ENCODE peak calls at places on chromosomes 6 and 20, in ten cellular contexts. P, N, T, Y, X, J, G, M, B and D are unnamed samples.

GRCh38 chr20:32448306-32449056 is 90.3 kb downstream of the ASXL1 start:
- DNase-seq in P (no peak), N (no peak), T (no peak), Y (no peak), X (no peak), J (no peak), G (peak; percentile 58), M (no peak), B (no peak), D (no peak)

GRCh38 chr20:1533059-1533458 is 24.4 kb downstream of the SIRPD start:
- DNase-seq in P (no peak), N (no peak), T (no peak), Y (no peak), X (no peak), J (no peak), G (no peak), M (no peak), B (no peak), D (no peak)

GRCh38 chr6:112701201-112701600 is 354.1 kb downstream of the RFPL4B start:
- DNase-seq in P (no peak), N (no peak), T (no peak), Y (no peak), X (peak; percentile 58), J (no peak), G (no peak), M (no peak), B (no peak), D (no peak)

GRCh38 chr6:108921547-108922331 is 73.5 kb downstream of the ARMC2 start:
- DNase-seq in P (no peak), N (no peak), T (no peak), Y (no peak), X (peak; percentile 45), J (no peak), G (peak; percentile 71), M (no peak), B (no peak), D (no peak)

GRCh38 chr6:15148356-15149058 is 97.4 kb upstream of the JARID2 start:
- DNase-seq in P (peak; percentile 34), N (no peak), T (peak; percentile 93), Y (no peak), X (peak; percentile 72), J (no peak), G (no peak), M (no peak), B (no peak), D (no peak)

GRCh38 chr20:31595654-31596411 is 9.3 kb upstream of the ID1 start:
- DNase-seq in P (no peak), N (no peak), T (peak; percentile 87), Y (peak; percentile 84), X (peak; percentile 98), J (peak; percentile 87), G (peak; percentile 94), M (no peak), B (no peak), D (peak; percentile 25)

GRCh38 chr6:136526196-136526930 is 23.9 kb downstream of the MAP7 start:
- DNase-seq in P (no peak), N (no peak), T (no peak), Y (peak; percentile 50), X (peak; percentile 72), J (peak; percentile 43), G (no peak), M (peak; percentile 38), B (no peak), D (no peak)

GRCh38 chr6:80643881-80644280 is 537.4 kb downstream of the BCKDHB start:
- DNase-seq in P (no peak), N (no peak), T (no peak), Y (no peak), X (no peak), J (no peak), G (no peak), M (no peak), B (no peak), D (no peak)

GRCh38 chr20:57400262-57400701 is 9.1 kb downstream of the RBM38 start:
- DNase-seq in P (peak; percentile 54), N (no peak), T (no peak), Y (no peak), X (no peak), J (no peak), G (no peak), M (no peak), B (peak; percentile 29), D (no peak)

GRCh38 chr6:167768471-167769215 is 58.1 kb upstream of the AFDN start:
- DNase-seq in P (no peak), N (no peak), T (no peak), Y (no peak), X (no peak), J (no peak), G (no peak), M (no peak), B (no peak), D (no peak)

GRCh38 chr20:42095221-42095620 is 477.0 kb upstream of the CHD6 start:
- DNase-seq in P (no peak), N (no peak), T (no peak), Y (no peak), X (no peak), J (no peak), G (no peak), M (no peak), B (no peak), D (no peak)

GRCh38 chr20:5675103-5676091 is 74.8 kb upstream of the SHLD1 start:
- DNase-seq in P (no peak), N (no peak), T (peak; percentile 34), Y (no peak), X (peak; percentile 39), J (no peak), G (no peak), M (no peak), B (no peak), D (no peak)

GRCh38 chr6:38955876-38956275 is 92.7 kb upstream of the GLP1R start:
- DNase-seq in P (no peak), N (no peak), T (no peak), Y (no peak), X (no peak), J (no peak), G (no peak), M (no peak), B (no peak), D (no peak)

GRCh38 chr6:63451238-63451637 is 121.0 kb upstream of the LOC128125822 start:
- DNase-seq in P (no peak), N (no peak), T (no peak), Y (no peak), X (no peak), J (no peak), G (no peak), M (no peak), B (no peak), D (no peak)

GRCh38 chr6:35139924-35140524 is 1.1 kb downstream of the TCP11 start:
- DNase-seq in P (peak; percentile 18), N (peak; percentile 21), T (peak; percentile 53), Y (no peak), X (peak; percentile 84), J (no peak), G (no peak), M (peak; percentile 42), B (peak; percentile 41), D (peak; percentile 75)

GRCh38 chr6:43070028-43070632 is 6.0 kb upstream of the PTK7 start:
- DNase-seq in P (no peak), N (no peak), T (peak; percentile 48), Y (no peak), X (peak; percentile 85), J (no peak), G (no peak), M (no peak), B (no peak), D (no peak)

GRCh38 chr20:10939297-10939949 is 265.6 kb upstream of the JAG1 start:
- DNase-seq in P (no peak), N (no peak), T (peak; percentile 60), Y (no peak), X (no peak), J (no peak), G (no peak), M (no peak), B (no peak), D (no peak)

GRCh38 chr6:34358389-34358906 is 34.0 kb downstream of the NUDT3 start:
- DNase-seq in P (no peak), N (no peak), T (no peak), Y (no peak), X (peak; percentile 88), J (no peak), G (no peak), M (no peak), B (no peak), D (no peak)

GRCh38 chr6:147043994-147044477 is 160.2 kb upstream of the STXBP5 start:
- DNase-seq in P (no peak), N (no peak), T (no peak), Y (no peak), X (no peak), J (no peak), G (no peak), M (no peak), B (no peak), D (no peak)

GRCh38 chr20:57610261-57610952 is 9.8 kb downstream of the ZBP1 start:
- DNase-seq in P (no peak), N (no peak), T (no peak), Y (no peak), X (no peak), J (no peak), G (peak; percentile 46), M (no peak), B (no peak), D (peak; percentile 36)

GRCh38 chr20:34472246-34472925 is 43.8 kb upstream of the DYNLRB1 start:
- DNase-seq in P (no peak), N (no peak), T (no peak), Y (no peak), X (peak; percentile 74), J (no peak), G (no peak), M (no peak), B (no peak), D (no peak)

GRCh38 chr6:727796-728195 is 34.9 kb upstream of the EXOC2 start:
- DNase-seq in P (no peak), N (no peak), T (no peak), Y (no peak), X (no peak), J (no peak), G (no peak), M (no peak), B (no peak), D (no peak)
- H3K27me3 ChIP-seq in P (peaks cover 4% of the 10 kb centered on the region), N (peaks cover 8% of the 10 kb centered on the region), T (peaks cover 33% of the 10 kb centered on the region), Y (no peaks in the 10 kb centered on the region), X (peaks cover 57% of the 10 kb centered on the region), J (no peaks in the 10 kb centered on the region), G (peaks cover 40% of the 10 kb centered on the region), M (no peaks in the 10 kb centered on the region), B (no peaks in the 10 kb centered on the region), D (no peaks in the 10 kb centered on the region)

GRCh38 chr6:132412656-132413500 is 11.6 kb upstream of the MOXD1 start:
- DNase-seq in P (no peak), N (no peak), T (no peak), Y (no peak), X (peak; percentile 47), J (no peak), G (no peak), M (no peak), B (no peak), D (no peak)
- H3K27me3 ChIP-seq in P (no peaks in the 10 kb centered on the region), N (peaks cover 2% of the 10 kb centered on the region), T (no peaks in the 10 kb centered on the region), Y (no peaks in the 10 kb centered on the region), X (no peaks in the 10 kb centered on the region), J (no peaks in the 10 kb centered on the region), G (no peaks in the 10 kb centered on the region), M (no peaks in the 10 kb centered on the region), B (no peaks in the 10 kb centered on the region), D (no peaks in the 10 kb centered on the region)

GRCh38 chr6:10391799-10392198 is 23.1 kb downstream of the TFAP2A start:
- DNase-seq in P (no peak), N (no peak), T (no peak), Y (no peak), X (no peak), J (no peak), G (no peak), M (no peak), B (no peak), D (no peak)
- H3K27me3 ChIP-seq in P (peaks cover 2% of the 10 kb centered on the region), N (peaks cover 72% of the 10 kb centered on the region), T (no peaks in the 10 kb centered on the region), Y (peaks cover 96% of the 10 kb centered on the region), X (peaks cover 96% of the 10 kb centered on the region), J (peaks cover 99% of the 10 kb centered on the region), G (peaks cover 95% of the 10 kb centered on the region), M (peaks cover 98% of the 10 kb centered on the region), B (peaks cover 50% of the 10 kb centered on the region), D (no peaks in the 10 kb centered on the region)

GRCh38 chr20:51144476-51144875 is 121.6 kb upstream of the KCNG1 start:
- DNase-seq in P (no peak), N (no peak), T (no peak), Y (no peak), X (no peak), J (no peak), G (no peak), M (no peak), B (no peak), D (no peak)
- H3K27me3 ChIP-seq in P (no peaks in the 10 kb centered on the region), N (peaks cover 19% of the 10 kb centered on the region), T (peaks cover 26% of the 10 kb centered on the region), Y (no peaks in the 10 kb centered on the region), X (peaks cover 57% of the 10 kb centered on the region), J (no peaks in the 10 kb centered on the region), G (peaks cover 20% of the 10 kb centered on the region), M (no peaks in the 10 kb centered on the region), B (peaks cover 4% of the 10 kb centered on the region), D (no peaks in the 10 kb centered on the region)